ENCODE peak calls at places on chromosomes 3 and 15, in eight cellular contexts. R is AG09319; G is stimulated activated CD4-positive, alpha-beta T cell treated with anti-CD3 and anti-CD28 coated beads, Interleukin-15, amount 100 ng/mL, for 1 hour; W is cardiac septum; L is LoVo; N is HCT116; K is fibroblast of mammary gland; I is H1. H is an unnamed sample.

GRCh38 chr3:176032043-176032442 is 1165.2 kb downstream of the TBL1XR1 start:
- DNase-seq in R (no peak), G (no peak), W (no peak), L (no peak), N (no peak), K (peak; percentile 16), I (no peak), H (no peak)

GRCh38 chr3:48280883-48281282 is 40.0 kb downstream of the ZNF589 start:
- DNase-seq in R (no peak), G (no peak), W (no peak), L (no peak), N (no peak), K (no peak), I (no peak), H (no peak)

GRCh38 chr3:134903840-134904239 is 108.8 kb downstream of the EPHB1 start:
- DNase-seq in R (no peak), G (no peak), W (no peak), L (no peak), N (no peak), K (no peak), I (no peak), H (no peak)

GRCh38 chr3:117499189-117499870 is 789.8 kb downstream of the TUSC7 start:
- DNase-seq in R (no peak), G (no peak), W (no peak), L (no peak), N (no peak), K (no peak), I (no peak), H (no peak)

GRCh38 chr15:67329984-67330733 is 75.6 kb downstream of the IQCH start:
- DNase-seq in R (no peak), G (no peak), W (no peak), L (no peak), N (no peak), K (no peak), I (no peak), H (no peak)

GRCh38 chr3:169264711-169265110 is 398.8 kb downstream of the MECOM start:
- DNase-seq in R (no peak), G (no peak), W (no peak), L (peak; percentile 27), N (no peak), K (peak; percentile 2), I (no peak), H (peak; percentile 96)

GRCh38 chr15:100457201-100457600 is 71.5 kb downstream of the CERS3 start:
- DNase-seq in R (no peak), G (no peak), W (no peak), L (no peak), N (no peak), K (peak; percentile 17), I (no peak), H (peak; percentile 5)

GRCh38 chr3:125118600-125118999 is 62.8 kb upstream of the HEG1 start:
- DNase-seq in R (no peak), G (no peak), W (peak; percentile 35), L (no peak), N (no peak), K (no peak), I (no peak), H (no peak)

GRCh38 chr3:100650651-100651611 is 41.5 kb downstream of the ADGRG7 start:
- DNase-seq in R (no peak), G (no peak), W (no peak), L (no peak), N (no peak), K (peak; percentile 88), I (no peak), H (no peak)

GRCh38 chr3:48187579-48188265 is 495 bp downstream of the CDC25A start:
- DNase-seq in R (no peak), G (no peak), W (no peak), L (peak; percentile 9), N (no peak), K (no peak), I (no peak), H (peak; percentile 43)

GRCh38 chr15:68379058-68379758 is 52.8 kb downstream of the ITGA11 start:
- DNase-seq in R (no peak), G (no peak), W (peak; percentile 46), L (no peak), N (no peak), K (no peak), I (no peak), H (no peak)

GRCh38 chr15:66838671-66839239 is 136.7 kb downstream of the SMAD6 start:
- DNase-seq in R (no peak), G (no peak), W (no peak), L (peak; percentile 23), N (peak; percentile 24), K (peak; percentile 60), I (no peak), H (peak; percentile 28)

GRCh38 chr15:41490355-41490754 is 3.3 kb upstream of the ITPKA start:
- DNase-seq in R (peak; percentile 86), G (no peak), W (no peak), L (peak; percentile 65), N (peak; percentile 89), K (peak; percentile 98), I (no peak), H (no peak)

GRCh38 chr3:197534348-197534725 is 21.4 kb downstream of the BDH1 start:
- DNase-seq in R (no peak), G (no peak), W (no peak), L (no peak), N (no peak), K (no peak), I (no peak), H (no peak)